ENCODE peak calls at places on chromosome 7, in nine cellular contexts. X is stomach, R is AG10803, O is H9, H is uterus, Z is heart left ventricle, N is brain microvascular endothelial cell, K is kidney epithelial cell, Q is AG04450. A is an unnamed sample.

GRCh38 chr7:93115796-93116195 is 2.0 kb downstream of the SAMD9 start:
- DNase-seq in X (no peak), R (peak), O (no peak), H (no peak), Z (no peak), N (peak), K (no peak), Q (peak), A (peak)

GRCh38 chr7:25014735-25015134 is 34.8 kb upstream of the OSBPL3 start:
- DNase-seq in X (no peak), R (peak), O (no peak), H (no peak), Z (no peak), N (peak), K (no peak), Q (peak), A (peak)

GRCh38 chr7:87876040-87876758 is at the start of the genes DBF4 and SLC25A40:
- DNase-seq in X (peak), R (peak), O (peak), H (peak), Z (peak), N (peak), K (peak), Q (peak), A (peak)

GRCh38 chr7:14747701-14748100 is 154.8 kb downstream of the DGKB start:
- DNase-seq in X (no peak), R (no peak), O (no peak), H (no peak), Z (no peak), N (no peak), K (no peak), Q (no peak), A (no peak)

GRCh38 chr7:29265208-29265923 is 70.8 kb downstream of the CHN2 start:
- DNase-seq in X (no peak), R (peak), O (no peak), H (no peak), Z (no peak), N (peak), K (no peak), Q (no peak), A (no peak)

GRCh38 chr7:120950539-120951308 is at the start of gene ING3:
- DNase-seq in X (peak), R (peak), O (peak), H (peak), Z (peak), N (peak), K (peak), Q (peak), A (peak)

GRCh38 chr7:138316421-138317043 is 143.5 kb upstream of the TRIM24 start:
- DNase-seq in X (no peak), R (no peak), O (no peak), H (no peak), Z (no peak), N (no peak), K (peak), Q (no peak), A (no peak)

GRCh38 chr7:116554911-116555310 is 30.1 kb downstream of the CAV1 start:
- DNase-seq in X (no peak), R (no peak), O (no peak), H (no peak), Z (no peak), N (no peak), K (no peak), Q (no peak), A (no peak)

GRCh38 chr7:37285701-37286475 is 162.8 kb downstream of the ELMO1 start:
- DNase-seq in X (no peak), R (no peak), O (no peak), H (no peak), Z (no peak), N (no peak), K (no peak), Q (no peak), A (no peak)

GRCh38 chr7:94069154-94069739 is 65.1 kb upstream of the BET1 start:
- DNase-seq in X (no peak), R (no peak), O (no peak), H (no peak), Z (no peak), N (peak), K (no peak), Q (no peak), A (no peak)

GRCh38 chr7:11192506-11192905 is 218.8 kb downstream of the PHF14 start:
- DNase-seq in X (no peak), R (peak), O (no peak), H (no peak), Z (no peak), N (peak), K (no peak), Q (no peak), A (peak)

GRCh38 chr7:44793919-44794715 is 2.4 kb upstream of the PPIA start:
- DNase-seq in X (no peak), R (peak), O (no peak), H (no peak), Z (no peak), N (no peak), K (no peak), Q (no peak), A (peak)

GRCh38 chr7:73701357-73701995 is 18.0 kb downstream of the STX1A start:
- DNase-seq in X (no peak), R (peak), O (peak), H (no peak), Z (no peak), N (peak), K (no peak), Q (no peak), A (no peak)

GRCh38 chr7:131015131-131015954 is 281.3 kb upstream of the KLF14 start:
- DNase-seq in X (no peak), R (peak), O (no peak), H (no peak), Z (no peak), N (peak), K (no peak), Q (no peak), A (no peak)

GRCh38 chr7:132392713-132393112 is 183.6 kb downstream of the PLXNA4 start:
- DNase-seq in X (no peak), R (no peak), O (no peak), H (no peak), Z (no peak), N (no peak), K (no peak), Q (no peak), A (no peak)

GRCh38 chr7:35727571-35727970 is 32.6 kb upstream of the HERPUD2 start:
- DNase-seq in X (no peak), R (no peak), O (no peak), H (no peak), Z (no peak), N (peak), K (no peak), Q (no peak), A (no peak)

GRCh38 chr7:160958-161725 is 31.2 kb upstream of the FAM20C start:
- DNase-seq in X (no peak), R (no peak), O (no peak), H (no peak), Z (peak), N (no peak), K (no peak), Q (no peak), A (no peak)

GRCh38 chr7:44139311-44140010 is 1.7 kb downstream of the MYL7 start:
- DNase-seq in X (no peak), R (no peak), O (no peak), H (no peak), Z (no peak), N (no peak), K (no peak), Q (no peak), A (no peak)

GRCh38 chr7:2807455-2807845 is 36.7 kb downstream of the GNA12 start:
- DNase-seq in X (no peak), R (no peak), O (no peak), H (no peak), Z (no peak), N (no peak), K (no peak), Q (no peak), A (no peak)

GRCh38 chr7:55912748-55913158 is 25.5 kb downstream of the ZNF713 start:
- DNase-seq in X (no peak), R (no peak), O (no peak), H (no peak), Z (no peak), N (no peak), K (no peak), Q (no peak), A (no peak)

GRCh38 chr7:1193593-1194424 is 33.8 kb upstream of the ZFAND2A start:
- DNase-seq in X (peak), R (peak), O (peak), H (no peak), Z (peak), N (no peak), K (no peak), Q (no peak), A (no peak)

GRCh38 chr7:114087674-114088539 is 169.1 kb upstream of the PPP1R3A start:
- DNase-seq in X (no peak), R (no peak), O (peak), H (no peak), Z (no peak), N (no peak), K (no peak), Q (no peak), A (no peak)
- TF ChIP-seq CTCF in X (no peak), R (no peak), O (peak), H (no peak), Z (no peak), N (no peak), K (no peak), Q (no peak), A (no peak)

DNA sequence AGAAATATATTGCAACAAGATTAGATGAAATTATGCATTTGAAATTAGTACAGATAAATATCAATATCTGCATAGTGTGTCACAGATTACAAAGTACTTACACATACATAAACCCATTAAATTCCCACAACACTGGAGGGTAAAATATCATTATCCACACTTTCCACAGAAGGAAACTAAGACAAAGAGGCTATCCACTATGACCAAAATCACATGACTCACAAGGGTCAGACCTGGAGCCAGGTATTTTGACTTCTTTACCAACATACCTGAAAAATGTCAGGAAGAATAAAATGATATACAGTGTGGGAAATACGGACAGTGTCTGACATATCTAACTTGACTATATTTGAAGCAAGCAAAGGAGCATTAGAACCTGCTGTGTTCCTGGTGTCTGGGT is 34.1 kb downstream of the HYCC1 start:
- DNase-seq in X (no peak), R (no peak), O (no peak), H (no peak), Z (no peak), N (no peak), K (no peak), Q (no peak), A (no peak)
- TF ChIP-seq CTCF in X (no peak), R (no peak), O (no peak), H (no peak), Z (no peak), N (no peak), K (no peak), Q (no peak), A (no peak)

DNA sequence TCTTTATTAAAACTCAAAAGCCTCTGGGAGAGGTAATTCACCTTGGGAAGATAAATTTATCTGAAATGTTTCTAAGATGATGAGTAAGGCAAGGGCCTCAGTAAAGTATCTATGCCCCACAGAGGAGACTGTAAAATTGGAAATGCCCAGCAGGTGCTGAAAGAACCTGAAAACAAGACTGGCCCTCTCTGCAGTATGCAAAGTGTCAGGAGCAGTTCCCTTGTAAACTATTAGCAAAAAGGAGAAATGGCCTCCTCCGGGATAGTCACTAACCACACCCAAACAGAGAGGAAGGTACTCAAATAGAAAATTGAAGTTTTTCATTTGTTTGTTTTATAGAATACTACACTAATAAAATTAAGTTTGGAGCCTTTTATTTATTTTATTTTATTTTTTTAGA is 81.2 kb downstream of the FZD1 start:
- DNase-seq in X (no peak), R (no peak), O (no peak), H (no peak), Z (no peak), N (no peak), K (no peak), Q (no peak), A (no peak)
- TF ChIP-seq CTCF in X (no peak), R (no peak), O (no peak), H (no peak), Z (no peak), N (no peak), K (no peak), Q (no peak), A (no peak)

GRCh38 chr7:129529643-129530042 is 27.3 kb downstream of the SMKR1 start:
- DNase-seq in X (no peak), R (no peak), O (peak), H (no peak), Z (no peak), N (no peak), K (no peak), Q (no peak), A (no peak)
- TF ChIP-seq CTCF in X (no peak), R (no peak), O (peak), H (no peak), Z (no peak), N (no peak), K (no peak), Q (no peak), A (no peak)

GRCh38 chr7:105399043-105399725 is 10.5 kb upstream of the SRPK2 start:
- DNase-seq in X (no peak), R (peak), O (no peak), H (no peak), Z (no peak), N (no peak), K (no peak), Q (no peak), A (peak)
- TF ChIP-seq CTCF in X (peak), R (peak), O (no peak), H (no peak), Z (no peak), N (peak), K (peak), Q (peak), A (peak)

GRCh38 chr7:23100697-23101096 is 4.9 kb upstream of the KLHL7 start:
- DNase-seq in X (no peak), R (no peak), O (peak), H (no peak), Z (no peak), N (no peak), K (no peak), Q (no peak), A (no peak)
- TF ChIP-seq CTCF in X (no peak), R (no peak), O (peak), H (no peak), Z (peak), N (no peak), K (no peak), Q (no peak), A (no peak)

GRCh38 chr7:127598318-127598717 is 4.8 kb downstream of the FSCN3 start:
- DNase-seq in X (no peak), R (no peak), O (peak), H (no peak), Z (no peak), N (no peak), K (no peak), Q (no peak), A (no peak)
- TF ChIP-seq CTCF in X (no peak), R (peak), O (peak), H (no peak), Z (no peak), N (peak), K (peak), Q (peak), A (peak)

GRCh38 chr7:18239212-18239611 is 211.6 kb upstream of the PRPS1L1 start:
- DNase-seq in X (no peak), R (no peak), O (no peak), H (no peak), Z (no peak), N (no peak), K (no peak), Q (no peak), A (no peak)

GRCh38 chr7:18235819-18236218 is 208.2 kb upstream of the PRPS1L1 start:
- DNase-seq in X (no peak), R (no peak), O (no peak), H (no peak), Z (no peak), N (no peak), K (no peak), Q (no peak), A (no peak)

DNA sequence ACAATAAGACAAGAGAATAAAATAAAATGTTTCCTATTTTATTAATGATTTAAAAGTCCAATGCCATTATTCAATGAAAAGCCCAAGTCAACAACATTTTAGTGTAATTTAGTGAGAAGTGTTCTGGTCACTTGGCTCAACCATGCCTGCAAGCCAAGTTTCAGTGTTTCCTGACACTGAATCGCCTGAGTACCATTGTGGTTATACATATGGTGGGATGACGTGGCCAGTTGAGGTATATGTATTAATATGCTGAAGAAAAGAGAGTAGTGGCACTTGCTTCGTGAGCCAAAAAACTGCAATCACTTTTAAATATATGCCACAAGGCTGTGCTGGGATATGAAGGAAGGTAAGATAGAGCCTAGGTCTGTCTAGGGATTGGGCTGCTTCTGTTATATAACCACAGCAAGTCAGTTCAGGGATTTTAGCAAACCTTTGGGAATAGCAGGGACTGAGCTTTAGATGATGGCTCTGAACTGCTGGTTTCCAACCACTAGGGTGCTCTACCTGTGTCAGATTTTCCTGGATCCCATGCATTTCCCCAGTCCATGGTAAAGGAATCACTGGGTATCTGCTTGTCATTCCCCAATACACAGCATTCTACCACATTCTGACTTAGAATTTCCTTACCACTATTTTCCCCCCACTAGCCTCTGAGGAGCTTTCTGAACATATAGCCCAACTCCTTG is 214.0 kb upstream of the PRPS1L1 start:
- DNase-seq in X (no peak), R (no peak), O (peak), H (no peak), Z (no peak), N (no peak), K (no peak), Q (no peak), A (no peak)
- TF ChIP-seq CTCF in X (no peak), R (no peak), O (peak), H (no peak), Z (no peak), N (no peak), K (no peak), Q (no peak), A (no peak)

GRCh38 chr7:115354925-115355324 is 433.0 kb downstream of the MDFIC start:
- DNase-seq in X (no peak), R (no peak), O (no peak), H (no peak), Z (no peak), N (no peak), K (no peak), Q (no peak), A (no peak)

GRCh38 chr7:115356139-115356746 is 434.3 kb downstream of the MDFIC start:
- DNase-seq in X (no peak), R (no peak), O (no peak), H (no peak), Z (no peak), N (no peak), K (no peak), Q (no peak), A (no peak)

GRCh38 chr7:115349635-115350034 is 427.7 kb downstream of the MDFIC start:
- DNase-seq in X (no peak), R (no peak), O (no peak), H (no peak), Z (no peak), N (no peak), K (no peak), Q (no peak), A (no peak)

GRCh38 chr7:115350764-115351163 is 428.9 kb downstream of the MDFIC start:
- DNase-seq in X (no peak), R (no peak), O (no peak), H (no peak), Z (no peak), N (no peak), K (no peak), Q (no peak), A (no peak)

DNA sequence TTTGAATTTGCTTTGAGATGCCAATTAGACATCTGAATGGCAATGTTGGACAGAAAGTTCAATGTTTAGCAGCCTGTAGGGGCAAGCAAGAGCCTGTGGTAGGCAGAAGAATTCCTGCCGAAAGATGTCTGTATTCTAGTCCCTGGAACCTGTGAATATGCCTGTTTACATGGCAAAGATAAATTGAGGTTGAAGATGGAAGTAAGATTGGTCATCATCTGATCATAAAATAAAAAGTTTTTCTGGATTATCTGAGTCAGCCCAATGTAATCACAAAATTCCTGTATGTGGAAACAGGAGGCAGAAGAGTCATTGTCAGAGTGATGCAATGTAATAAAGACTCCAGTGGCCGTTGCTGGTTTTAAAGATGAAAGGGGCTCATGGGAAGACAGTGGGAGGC is 430.5 kb downstream of the MDFIC start:
- DNase-seq in X (no peak), R (peak), O (no peak), H (no peak), Z (no peak), N (peak), K (no peak), Q (peak), A (peak)
- TF ChIP-seq CTCF in X (no peak), R (peak), O (no peak), H (no peak), Z (no peak), N (peak), K (no peak), Q (peak), A (no peak)